ENCODE peak calls at places on chromosomes 16 and 17, in seven cellular contexts. R is brain microvascular endothelial cell; P is NCI-H774; X is KBM-7; I is NCI-H524; L is activated CD4-positive, alpha-beta T cell treated with anti-CD3 and anti-CD28 coated beads for 48 hours; G is heart right ventricle. B is an unnamed sample.

GRCh38 chr17:57605734-57606105 is 139.4 kb downstream of the CCDC182 start:
- DNase-seq in R (no peak), P (no peak), X (no peak), I (no peak), L (no peak), G (no peak), B (no peak)

GRCh38 chr17:82007495-82008257 is 15.0 kb downstream of the CENPX start:
- DNase-seq in R (no peak), P (no peak), X (no peak), I (no peak), L (no peak), G (no peak), B (no peak)

GRCh38 chr17:67525239-67526135 is 148.4 kb downstream of the PITPNC1 start:
- DNase-seq in R (no peak), P (peak; percentile 92), X (no peak), I (no peak), L (no peak), G (no peak), B (no peak)

GRCh38 chr16:57315401-57315800 is 30.9 kb upstream of the PLLP start:
- DNase-seq in R (no peak), P (no peak), X (no peak), I (no peak), L (no peak), G (no peak), B (no peak)

GRCh38 chr16:15966420-15967222 is 17.2 kb downstream of the ABCC1 start:
- DNase-seq in R (peak; percentile 42), P (no peak), X (no peak), I (no peak), L (no peak), G (no peak), B (no peak)

GRCh38 chr16:69324013-69324531 is 6.3 kb downstream of the PDF start:
- DNase-seq in R (no peak), P (no peak), X (no peak), I (peak; percentile 57), L (no peak), G (peak; percentile 74), B (no peak)

GRCh38 chr16:66266436-66267286 is 99.8 kb upstream of the CDH5 start:
- DNase-seq in R (peak; percentile 74), P (no peak), X (peak; percentile 15), I (no peak), L (no peak), G (peak; percentile 67), B (no peak)

GRCh38 chr17:72756256-72756655 is 336.2 kb downstream of the SLC39A11 start:
- DNase-seq in R (no peak), P (no peak), X (no peak), I (no peak), L (no peak), G (no peak), B (no peak)

GRCh38 chr17:81582341-81582740 is 30.2 kb upstream of the FAAP100 start:
- DNase-seq in R (peak; percentile 83), P (no peak), X (no peak), I (no peak), L (no peak), G (no peak), B (no peak)

GRCh38 chr16:78822509-78822908 is 723.1 kb downstream of the WWOX start:
- DNase-seq in R (no peak), P (no peak), X (no peak), I (no peak), L (no peak), G (no peak), B (no peak)

GRCh38 chr16:72467157-72467759 is 295.3 kb upstream of the PMFBP1 start:
- DNase-seq in R (peak; percentile 31), P (no peak), X (peak; percentile 46), I (peak; percentile 65), L (no peak), G (no peak), B (no peak)

GRCh38 chr16:55116165-55116894 is 185.7 kb downstream of the IRX5 start:
- DNase-seq in R (peak; percentile 15), P (no peak), X (no peak), I (no peak), L (no peak), G (no peak), B (no peak)

GRCh38 chr17:58936295-58936694 is 170.4 kb downstream of the TRIM37 start:
- DNase-seq in R (no peak), P (no peak), X (no peak), I (no peak), L (no peak), G (no peak), B (no peak)